ENCODE peak calls at places on chromosome 12, in seven cellular contexts. J is effector memory CD4-positive, alpha-beta T cell; E is neuronal stem cell; H is right atrium auricular region; K is BE2C; O is cardiac muscle cell; N is suprapubic skin. P is an unnamed sample.

GRCh38 chr12:41956353-41956752 is 188.3 kb downstream of the GXYLT1 start:
- DNase-seq in H (no peak), O (no peak), J (no peak), E (no peak), N (no peak), K (no peak), P (no peak)

GRCh38 chr12:32419520-32419960 is 20.2 kb downstream of the FGD4 start:
- DNase-seq in J (no peak), O (peak; percentile 74), H (no peak), N (no peak), K (no peak), E (no peak), P (no peak)

GRCh38 chr12:116924558-116925453 is 14.1 kb downstream of the FBXW8 start:
- DNase-seq in K (no peak), N (no peak), H (no peak), J (peak; percentile 32), E (no peak), O (peak; percentile 57), P (peak; percentile 83)

GRCh38 chr12:48419409-48419935 is 52.9 kb upstream of the ANP32D start:
- DNase-seq in H (no peak), O (no peak), E (no peak), J (no peak), N (no peak), K (no peak), P (no peak)

GRCh38 chr12:96454396-96454795 is 35.0 kb upstream of the CFAP54 start:
- DNase-seq in O (no peak), N (no peak), J (no peak), K (no peak), H (no peak), E (no peak), P (no peak)

GRCh38 chr12:76144253-76144564 is 59.7 kb upstream of the NAP1L1 start:
- DNase-seq in K (peak; percentile 39), J (no peak), E (no peak), O (peak; percentile 79), H (no peak), N (no peak), P (no peak)

GRCh38 chr12:93108958-93109357 is 179.9 kb upstream of the EEA1 start:
- DNase-seq in H (no peak), N (no peak), O (peak; percentile 67), J (no peak), E (no peak), K (no peak), P (no peak)

GRCh38 chr12:127294651-127295205 is 972.2 kb upstream of the TMEM132C start:
- DNase-seq in H (peak; percentile 16), E (no peak), N (peak; percentile 59), O (no peak), J (no peak), K (no peak), P (no peak)

GRCh38 chr12:107025691-107026090 is 38.7 kb upstream of the MTERF2 start:
- DNase-seq in O (no peak), J (no peak), E (no peak), H (no peak), N (no peak), K (no peak), P (no peak)

GRCh38 chr12:42409471-42409870 is 83.5 kb downstream of the PPHLN1 start:
- DNase-seq in N (no peak), O (no peak), J (no peak), E (no peak), K (no peak), H (no peak), P (no peak)

GRCh38 chr12:65885716-65886115 is 61.4 kb downstream of the HMGA2 start:
- DNase-seq in O (no peak), K (no peak), N (no peak), J (no peak), E (no peak), H (no peak), P (no peak)

GRCh38 chr12:6241495-6241894 is 41.3 kb downstream of the CD9 start:
- DNase-seq in J (no peak), O (no peak), K (peak; percentile 62), N (no peak), E (no peak), H (peak; percentile 75), P (no peak)

GRCh38 chr12:6082613-6083012 is 41.9 kb downstream of the VWF start:
- DNase-seq in N (no peak), J (no peak), H (no peak), O (peak; percentile 36), K (peak; percentile 6), E (no peak), P (no peak)

GRCh38 chr12:122984612-122985358 is 4.3 kb downstream of the ARL6IP4 start:
- DNase-seq in E (no peak), H (peak; percentile 61), K (no peak), N (no peak), O (peak; percentile 54), J (no peak), P (no peak)

GRCh38 chr12:15556411-15556810 is 232.8 kb downstream of the EPS8 start:
- DNase-seq in K (no peak), E (no peak), N (no peak), H (no peak), O (no peak), J (no peak), P (no peak)

GRCh38 chr12:27826076-27826475 is 46.0 kb upstream of the MANSC4 start:
- DNase-seq in H (no peak), K (no peak), O (no peak), N (no peak), E (no peak), J (no peak), P (no peak)

GRCh38 chr12:62764251-62764650 is 170.7 kb downstream of the PPM1H start:
- DNase-seq in N (no peak), O (no peak), H (no peak), E (no peak), K (no peak), J (no peak), P (no peak)

GRCh38 chr12:41205070-41205715 is 17.1 kb downstream of the PDZRN4 start:
- DNase-seq in N (no peak), J (no peak), E (peak; percentile 15), O (peak; percentile 2), H (no peak), K (no peak), P (peak; percentile 13)

GRCh38 chr12:43648636-43649035 is 96.6 kb upstream of the ADAMTS20 start:
- DNase-seq in J (no peak), K (no peak), H (no peak), E (no peak), O (no peak), N (no peak), P (no peak)

GRCh38 chr12:50595667-50596066 is 90.9 kb downstream of the DIP2B start:
- DNase-seq in H (no peak), J (no peak), N (no peak), O (no peak), K (no peak), E (no peak), P (no peak)

GRCh38 chr12:50600364-50600763 is 95.6 kb downstream of the DIP2B start:
- DNase-seq in K (no peak), J (no peak), O (no peak), N (no peak), E (no peak), H (no peak), P (no peak)

GRCh38 chr12:50599366-50600095 is 94.7 kb downstream of the DIP2B start:
- DNase-seq in E (no peak), K (no peak), H (no peak), N (no peak), O (no peak), J (no peak), P (no peak)

GRCh38 chr12:50598321-50598862 is 93.6 kb downstream of the DIP2B start:
- DNase-seq in H (no peak), N (no peak), J (no peak), O (peak; percentile 54), E (no peak), K (no peak), P (no peak)

GRCh38 chr12:50597200-50598195 is 92.7 kb downstream of the DIP2B start:
- DNase-seq in H (peak; percentile 61), O (peak; percentile 81), N (no peak), J (peak; percentile 6), E (no peak), K (no peak), P (peak; percentile 28)
- H3K4me3 ChIP-seq in H (no peak overlapping the region), O (no peak overlapping the region), N (no peak overlapping the region), J (peak overlapping the region; percentile 2), E (no peak overlapping the region), K (no peak overlapping the region), P (peak overlapping the region; percentile 42)

DNA sequence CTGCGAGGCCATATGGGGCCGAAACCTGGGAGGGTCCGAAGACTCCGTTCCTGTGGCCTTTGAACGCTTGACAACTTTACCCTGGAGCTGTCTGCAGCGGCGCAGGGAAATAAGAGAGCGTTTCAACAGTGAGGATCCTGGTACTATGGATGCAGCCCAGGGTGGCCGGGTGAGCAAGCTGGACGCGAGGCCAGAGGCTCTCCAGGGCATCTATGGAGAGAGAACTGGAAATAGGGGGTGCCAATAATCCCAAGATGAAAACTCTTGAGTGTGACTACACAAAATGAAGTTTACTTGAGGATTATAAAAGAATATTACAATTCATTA is 1.1 kb upstream of the ABCC9 start:
- DNase-seq in K (no peak), N (no peak), E (no peak), O (no peak), H (no peak), J (no peak), P (no peak)
- H3K4me1 ChIP-seq in K (no peaks in the 10 kb centered on the region), N (peaks cover 14% of the 10 kb centered on the region), E (no peaks in the 10 kb centered on the region), O (no peaks in the 10 kb centered on the region), H (no peaks in the 10 kb centered on the region), J (no peaks in the 10 kb centered on the region), P (no peaks in the 10 kb centered on the region)

DNA sequence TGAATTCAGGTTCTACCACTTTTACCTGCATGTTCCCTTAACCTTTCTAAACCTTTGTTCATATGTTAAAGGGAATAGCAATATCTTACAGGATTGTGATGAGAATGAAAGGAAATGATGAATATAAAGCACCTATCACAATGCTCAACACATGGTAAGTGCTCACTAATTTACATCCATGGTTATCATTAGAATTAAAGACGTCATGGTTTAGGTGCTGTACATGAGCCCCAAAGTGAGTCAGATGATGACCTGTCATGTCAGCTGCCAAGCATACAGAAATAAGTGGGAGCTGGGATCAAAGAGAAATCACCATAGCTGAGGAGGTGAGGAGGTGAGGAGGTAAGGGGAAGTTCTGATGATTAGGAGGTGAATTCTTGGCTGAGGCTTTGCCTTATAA is 135.9 kb upstream of the ATP2B1 start:
- DNase-seq in N (no peak), H (no peak), E (no peak), K (no peak), J (no peak), O (no peak), P (no peak)
- H3K27me3 ChIP-seq in N (no peaks in the 10 kb centered on the region), H (no peaks in the 10 kb centered on the region), E (no peaks in the 10 kb centered on the region), K (no peaks in the 10 kb centered on the region), J (no peaks in the 10 kb centered on the region), O (peaks cover 85% of the 10 kb centered on the region), P (no peaks in the 10 kb centered on the region)

GRCh38 chr12:120012067-120012621 is 23.1 kb downstream of the BICDL1 start:
- DNase-seq in J (peak; percentile 77), E (peak; percentile 37), K (peak; percentile 37), O (peak; percentile 7), H (no peak), N (no peak), P (no peak)
- H3K4me3 ChIP-seq in J (no peak overlapping the region), E (no peak overlapping the region), K (no peak overlapping the region), O (no peak overlapping the region), H (no peak overlapping the region), N (no peak overlapping the region), P (no peak overlapping the region)